ENCODE peak calls at places on chromosomes 13 and 19, in eight cellular contexts. N, I, C, U, Z, A, O and D are unnamed samples.
A peak's percentile ranks its signal among the peaks of the same experiment; 100 is the strongest.

GRCh38 chr13:28013482-28013881 is 25.0 kb upstream of the URAD start:
- DNase-seq in N (no peak), I (no peak), C (no peak), U (no peak), Z (no peak), A (no peak), O (no peak), D (no peak)

GRCh38 chr19:10452726-10453620 is 32.6 kb downstream of the PDE4A start:
- DNase-seq in N (no peak), I (no peak), C (peak; percentile 27), U (no peak), Z (no peak), A (no peak), O (no peak), D (no peak)

GRCh38 chr13:33158830-33159229 is 126.7 kb downstream of the STARD13 start:
- DNase-seq in N (no peak), I (no peak), C (no peak), U (no peak), Z (no peak), A (no peak), O (no peak), D (no peak)

GRCh38 chr13:86882107-86882506 is 789.1 kb upstream of the SLITRK5 start:
- DNase-seq in N (no peak), I (no peak), C (no peak), U (no peak), Z (no peak), A (no peak), O (no peak), D (no peak)

GRCh38 chr13:84902243-84902642 is 897.0 kb downstream of the SLITRK6 start:
- DNase-seq in N (no peak), I (no peak), C (no peak), U (no peak), Z (no peak), A (no peak), O (no peak), D (no peak)

GRCh38 chr13:98937911-98938381 is 39.9 kb downstream of the DOCK9 start:
- DNase-seq in N (no peak), I (no peak), C (no peak), U (peak; percentile 12), Z (peak; percentile 42), A (no peak), O (no peak), D (no peak)

GRCh38 chr19:31331536-31331935 is 17.7 kb downstream of the TSHZ3 start:
- DNase-seq in N (no peak), I (no peak), C (no peak), U (no peak), Z (no peak), A (no peak), O (no peak), D (no peak)

GRCh38 chr19:32669205-32669785 is 5.7 kb downstream of the ANKRD27 start:
- DNase-seq in N (no peak), I (no peak), C (no peak), U (no peak), Z (no peak), A (no peak), O (no peak), D (no peak)

GRCh38 chr13:87982436-87982835 is 311.3 kb downstream of the SLITRK5 start:
- DNase-seq in N (no peak), I (no peak), C (no peak), U (no peak), Z (no peak), A (no peak), O (no peak), D (no peak)

GRCh38 chr13:54241719-54242118 is 1213.1 kb downstream of the OLFM4 start:
- DNase-seq in N (no peak), I (no peak), C (no peak), U (no peak), Z (no peak), A (no peak), O (no peak), D (no peak)

GRCh38 chr13:27131906-27132305 is 39.7 kb downstream of the USP12 start:
- DNase-seq in N (no peak), I (no peak), C (no peak), U (no peak), Z (no peak), A (no peak), O (no peak), D (no peak)

GRCh38 chr19:1237754-1238372 is at the start of gene CBARP:
- DNase-seq in N (no peak), I (peak; percentile 47), C (no peak), U (no peak), Z (no peak), A (no peak), O (peak; percentile 71), D (peak; percentile 64)

GRCh38 chr13:78398743-78399410 is 204.5 kb downstream of the POU4F1 start:
- DNase-seq in N (no peak), I (no peak), C (no peak), U (no peak), Z (no peak), A (no peak), O (no peak), D (no peak)

GRCh38 chr13:19592657-19593175 is 31.4 kb upstream of the TPTE2 start:
- DNase-seq in N (no peak), I (no peak), C (no peak), U (no peak), Z (no peak), A (no peak), O (no peak), D (no peak)

GRCh38 chr13:24264976-24265375 is 44.4 kb upstream of the C1QTNF9 start:
- DNase-seq in N (no peak), I (peak; percentile 72), C (peak; percentile 51), U (no peak), Z (no peak), A (peak; percentile 55), O (no peak), D (peak; percentile 85)

GRCh38 chr13:24267801-24268200 is 41.6 kb upstream of the C1QTNF9 start:
- DNase-seq in N (no peak), I (no peak), C (no peak), U (no peak), Z (no peak), A (peak; percentile 30), O (no peak), D (no peak)

GRCh38 chr13:24269803-24270202 is 39.6 kb upstream of the C1QTNF9 start:
- DNase-seq in N (no peak), I (no peak), C (no peak), U (peak; percentile 60), Z (peak; percentile 21), A (peak; percentile 52), O (peak; percentile 16), D (no peak)

GRCh38 chr13:24265453-24265852 is 43.9 kb upstream of the C1QTNF9 start:
- DNase-seq in N (no peak), I (no peak), C (no peak), U (no peak), Z (no peak), A (peak; percentile 28), O (no peak), D (peak; percentile 16)

DNA sequence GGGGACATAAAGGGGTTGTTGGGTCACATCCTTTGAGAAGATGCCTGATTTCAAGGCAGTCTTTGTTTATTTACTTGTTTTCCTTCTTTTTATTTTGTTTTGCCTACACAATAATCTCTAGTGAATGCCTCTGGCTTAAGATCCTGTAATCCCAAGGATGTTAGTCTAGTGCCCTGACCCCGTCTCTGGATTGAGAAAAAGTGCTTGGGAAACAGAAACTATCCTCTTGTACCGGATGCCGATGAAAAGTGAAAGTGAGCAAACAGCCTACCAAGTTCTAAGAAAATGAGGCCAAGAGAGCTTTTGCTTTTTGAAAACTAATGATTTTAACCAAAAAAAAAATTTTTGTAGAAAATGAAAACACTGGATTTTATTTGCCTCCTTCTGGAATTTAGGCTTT is 42.1 kb upstream of the C1QTNF9 start:
- DNase-seq in N (no peak), I (no peak), C (no peak), U (no peak), Z (no peak), A (peak; percentile 61), O (peak; percentile 64), D (peak; percentile 55)
- H3K4me3 ChIP-seq in N (no peak overlapping the region), I (peak overlapping the region; percentile 85), C (no peak overlapping the region), U (no peak overlapping the region), Z (no peak overlapping the region), A (peak overlapping the region; percentile 16), O (peak overlapping the region; percentile 61), D (peak overlapping the region; percentile 74)

GRCh38 chr19:47509170-47509847 is 5.6 kb downstream of the NAPA start:
- DNase-seq in N (no peak), I (no peak), C (no peak), U (no peak), Z (no peak), A (no peak), O (no peak), D (no peak)
- H3K4me1 ChIP-seq in N (peaks cover 66% of the 10 kb centered on the region), I (peaks cover 39% of the 10 kb centered on the region), C (peaks cover 33% of the 10 kb centered on the region), U (peaks cover 18% of the 10 kb centered on the region), Z (peaks cover 31% of the 10 kb centered on the region), A (no peaks in the 10 kb centered on the region), O (peaks cover 31% of the 10 kb centered on the region), D (peaks cover 45% of the 10 kb centered on the region)

GRCh38 chr19:45615795-45616708 is 14.0 kb upstream of the GPR4 start:
- DNase-seq in N (peak; percentile 80), I (peak; percentile 69), C (peak; percentile 94), U (peak; percentile 80), Z (peak; percentile 80), A (peak; percentile 74), O (peak; percentile 94), D (peak; percentile 43)

GRCh38 chr19:45608948-45609347 is 6.9 kb upstream of the GPR4 start:
- DNase-seq in N (no peak), I (no peak), C (no peak), U (no peak), Z (no peak), A (no peak), O (no peak), D (no peak)

GRCh38 chr19:45616709-45617027 is 14.7 kb upstream of the GPR4 start:
- DNase-seq in N (no peak), I (no peak), C (no peak), U (no peak), Z (no peak), A (no peak), O (no peak), D (no peak)

GRCh38 chr19:45613926-45614725 is 12.1 kb upstream of the GPR4 start:
- DNase-seq in N (no peak), I (no peak), C (peak; percentile 73), U (peak; percentile 93), Z (peak; percentile 87), A (no peak), O (peak; percentile 97), D (no peak)
- H3K4me3 ChIP-seq in N (no peak overlapping the region), I (no peak overlapping the region), C (no peak overlapping the region), U (no peak overlapping the region), Z (no peak overlapping the region), A (no peak overlapping the region), O (no peak overlapping the region), D (no peak overlapping the region)

GRCh38 chr19:17953869-17954268 is 13.0 kb upstream of the KCNN1 start:
- DNase-seq in N (no peak), I (no peak), C (no peak), U (no peak), Z (no peak), A (no peak), O (no peak), D (no peak)

GRCh38 chr19:17951151-17952040 is 15.5 kb upstream of the KCNN1 start:
- DNase-seq in N (no peak), I (no peak), C (no peak), U (no peak), Z (no peak), A (no peak), O (no peak), D (no peak)

GRCh38 chr19:17953316-17953801 is 13.5 kb upstream of the KCNN1 start:
- DNase-seq in N (no peak), I (no peak), C (no peak), U (no peak), Z (no peak), A (no peak), O (no peak), D (no peak)

GRCh38 chr19:17950310-17951150 is 16.4 kb upstream of the KCNN1 start:
- DNase-seq in N (no peak), I (peak; percentile 55), C (no peak), U (no peak), Z (no peak), A (no peak), O (peak; percentile 24), D (no peak)

GRCh38 chr19:17952041-17952976 is 14.6 kb upstream of the KCNN1 start:
- DNase-seq in N (no peak), I (no peak), C (no peak), U (no peak), Z (no peak), A (no peak), O (no peak), D (no peak)
- H3K4me1 ChIP-seq in N (no peaks in the 10 kb centered on the region), I (peaks cover 50% of the 10 kb centered on the region), C (peaks cover 24% of the 10 kb centered on the region), U (peaks cover 1% of the 10 kb centered on the region), Z (peaks cover 2% of the 10 kb centered on the region), A (no peaks in the 10 kb centered on the region), O (no peaks in the 10 kb centered on the region), D (peaks cover 33% of the 10 kb centered on the region)